ENCODE peak calls at places on chromosomes 7 and 10, in ten cellular contexts. K, N, T, E, Z, F, U, D, I and O are unnamed samples.

GRCh38 chr10:70292016-70292415 is 8.2 kb upstream of the NPFFR1 start:
- DNase-seq in K (no peak), F (no peak), I (no peak), U (no peak), E (no peak), T (no peak), Z (no peak), N (no peak), D (no peak), O (no peak)

GRCh38 chr10:34494012-34494411 is 321.1 kb downstream of the PARD3 start:
- DNase-seq in I (no peak), E (no peak), D (no peak), K (no peak), F (no peak), U (no peak), Z (no peak), N (no peak), T (no peak), O (no peak)

GRCh38 chr7:90597527-90597871 is 1.4 kb downstream of the CDK14 start:
- DNase-seq in E (no peak), F (no peak), I (no peak), Z (no peak), N (no peak), D (no peak), K (no peak), T (no peak), U (no peak), O (no peak)

GRCh38 chr10:21159669-21160068 is 262.6 kb upstream of the NEBL start:
- DNase-seq in Z (no peak), N (no peak), K (no peak), I (no peak), F (no peak), T (no peak), E (no peak), D (no peak), U (no peak), O (no peak)

GRCh38 chr10:78297997-78298396 is 264.3 kb downstream of the RPS24 start:
- DNase-seq in N (no peak), E (no peak), I (no peak), F (no peak), K (no peak), U (no peak), Z (no peak), D (no peak), T (no peak), O (no peak)

GRCh38 chr7:112452102-112452888 is 2.0 kb downstream of the IFRD1 start:
- DNase-seq in I (no peak), F (no peak), T (peak; percentile 68), E (peak; percentile 77), U (no peak), Z (peak; percentile 60), D (peak; percentile 52), K (no peak), N (no peak), O (no peak)

GRCh38 chr7:21338728-21339164 is 89.1 kb upstream of the SP4 start:
- DNase-seq in T (no peak), K (peak; percentile 58), E (no peak), Z (no peak), F (peak; percentile 87), D (no peak), I (no peak), U (no peak), N (no peak), O (peak; percentile 20)

GRCh38 chr10:34520084-34520483 is 295.0 kb downstream of the PARD3 start:
- DNase-seq in E (no peak), N (no peak), Z (no peak), F (no peak), T (no peak), D (no peak), U (no peak), I (no peak), K (no peak), O (no peak)

GRCh38 chr10:124425227-124425962 is 6.7 kb upstream of the OAT start:
- DNase-seq in K (no peak), U (no peak), D (no peak), E (no peak), F (no peak), T (no peak), Z (no peak), I (no peak), N (no peak), O (no peak)

GRCh38 chr10:110363572-110364411 is 59.1 kb upstream of the SMNDC1 start:
- DNase-seq in T (no peak), K (no peak), Z (no peak), N (peak; percentile 2), I (no peak), F (no peak), U (no peak), D (no peak), E (no peak), O (no peak)

GRCh38 chr10:18797286-18797685 is 138.1 kb downstream of the ARL5B start:
- DNase-seq in U (no peak), E (no peak), N (no peak), K (no peak), Z (no peak), D (no peak), T (no peak), I (no peak), F (no peak), O (no peak)

GRCh38 chr10:84308481-84309304 is 19.7 kb upstream of the CCSER2 start:
- DNase-seq in E (no peak), N (no peak), T (no peak), K (no peak), U (no peak), F (peak; percentile 81), I (no peak), Z (peak; percentile 53), D (peak; percentile 42), O (no peak)

GRCh38 chr7:94154858-94155257 is 150.7 kb upstream of the BET1 start:
- DNase-seq in U (no peak), T (no peak), E (no peak), F (no peak), N (no peak), Z (no peak), K (no peak), I (no peak), D (no peak), O (no peak)

GRCh38 chr10:1366811-1367425 is 310.7 kb downstream of the WDR37 start:
- DNase-seq in F (no peak), D (no peak), U (no peak), T (no peak), N (no peak), K (peak; percentile 7), I (no peak), E (no peak), Z (no peak), O (no peak)

GRCh38 chr7:147509859-147510542 is 1080.6 kb upstream of the C7orf33 start:
- DNase-seq in E (no peak), I (no peak), K (no peak), U (no peak), D (no peak), Z (no peak), F (no peak), N (no peak), T (no peak), O (no peak)

GRCh38 chr10:95346715-95347401 is 56.1 kb upstream of the PDLIM1 start:
- DNase-seq in D (no peak), I (no peak), F (no peak), N (no peak), T (no peak), U (no peak), K (no peak), Z (no peak), E (no peak), O (no peak)

GRCh38 chr10:46557319-46558140 is 1.1 kb upstream of the GPRIN2 start:
- DNase-seq in U (no peak), F (no peak), D (peak; percentile 28), Z (peak; percentile 50), K (peak; percentile 51), E (peak; percentile 70), T (peak; percentile 55), I (no peak), N (no peak), O (no peak)

GRCh38 chr7:87702326-87702725 is 74.1 kb downstream of the RUNDC3B start:
- DNase-seq in K (no peak), U (no peak), E (no peak), T (no peak), Z (no peak), I (no peak), N (no peak), D (no peak), F (no peak), O (no peak)

GRCh38 chr10:102283488-102283887 is 38.2 kb downstream of the GBF1 start:
- DNase-seq in I (no peak), E (no peak), F (no peak), N (no peak), U (no peak), T (no peak), D (no peak), K (no peak), Z (no peak), O (no peak)

GRCh38 chr7:123751816-123752215 is 3.0 kb upstream of the WASL start:
- DNase-seq in I (no peak), Z (no peak), D (no peak), E (no peak), N (no peak), K (no peak), T (no peak), U (no peak), F (no peak), O (no peak)

GRCh38 chr7:135939-136338 is 56.4 kb upstream of the FAM20C start:
- DNase-seq in F (no peak), E (no peak), T (no peak), U (no peak), N (no peak), I (no peak), Z (no peak), K (no peak), D (no peak), O (no peak)

GRCh38 chr7:45646996-45647411 is 72.8 kb downstream of the ADCY1 start:
- DNase-seq in F (no peak), Z (no peak), I (no peak), U (no peak), D (peak; percentile 41), N (no peak), E (no peak), K (no peak), T (no peak), O (no peak)

GRCh38 chr7:36129048-36129534 is 24.0 kb upstream of the EEPD1 start:
- DNase-seq in K (no peak), D (no peak), N (no peak), I (no peak), Z (no peak), U (no peak), E (no peak), T (peak; percentile 70), F (no peak), O (no peak)